ENCODE peak calls at places on chromosome 15, in ten cellular contexts. A is stomach, Y is fibroblast of lung, H is colonic mucosa, F is astrocyte of the spinal cord, X is ovary, Q is foreskin fibroblast, M is cardiac muscle cell, R is hepatocyte, P is HCT116. W is an unnamed sample.

GRCh38 chr15:57382222-57382621 is 5.9 kb downstream of the CGNL1 start:
- DNase-seq in F (no peak), X (no peak), H (peak), Q (no peak), R (peak), M (no peak), A (peak), P (no peak), Y (no peak), W (no peak)

GRCh38 chr15:67148196-67148701 is 82.8 kb downstream of the SMAD3 start:
- DNase-seq in F (peak), R (peak), H (peak), A (no peak), M (peak), X (no peak), P (no peak), Y (peak), Q (peak), W (no peak)

GRCh38 chr15:41811432-41812195 is 16.3 kb upstream of the JMJD7 start:
- DNase-seq in H (peak), Q (peak), Y (peak), F (peak), X (peak), A (peak), P (peak), M (peak), R (peak), W (peak)

GRCh38 chr15:84103345-84103744 is 132.2 kb upstream of the GOLGA6L4 start:
- DNase-seq in R (no peak), P (no peak), X (no peak), A (no peak), F (no peak), Y (no peak), H (no peak), Q (no peak), M (no peak), W (no peak)

GRCh38 chr15:39616731-39617455 is 36.0 kb downstream of the THBS1 start:
- DNase-seq in Q (no peak), H (no peak), R (no peak), X (no peak), M (no peak), P (no peak), Y (no peak), A (no peak), F (no peak), W (no peak)

GRCh38 chr15:65948352-65948751 is 79.1 kb downstream of the RAB11A start:
- DNase-seq in Y (no peak), M (no peak), P (no peak), X (no peak), F (no peak), R (no peak), A (no peak), Q (no peak), H (no peak), W (no peak)

GRCh38 chr15:67050062-67050461 is 15.3 kb upstream of the SMAD3 start:
- DNase-seq in P (no peak), Q (no peak), X (no peak), H (no peak), A (no peak), Y (peak), F (no peak), M (peak), R (no peak), W (no peak)

GRCh38 chr15:51227967-51228783 is 110.2 kb downstream of the CYP19A1 start:
- DNase-seq in R (peak), P (peak), H (no peak), F (peak), Q (peak), M (peak), X (no peak), Y (peak), A (no peak), W (peak)

GRCh38 chr15:40357723-40358491 is at the start of gene DISP2:
- DNase-seq in H (peak), R (peak), M (peak), X (peak), F (peak), P (peak), A (peak), Y (peak), Q (peak), W (peak)

GRCh38 chr15:22827125-22827524 is 11.3 kb upstream of the NIPA2 start:
- DNase-seq in H (no peak), P (no peak), R (no peak), F (no peak), X (no peak), Y (no peak), Q (no peak), M (no peak), A (no peak), W (no peak)

GRCh38 chr15:33735637-33736247 is 232.6 kb upstream of the CHRM5 start:
- DNase-seq in X (no peak), H (no peak), M (peak), F (peak), Y (peak), Q (peak), A (peak), R (peak), P (peak), W (peak)

GRCh38 chr15:67006089-67007065 is 59.0 kb upstream of the SMAD3 start:
- DNase-seq in F (no peak), P (no peak), R (no peak), X (no peak), Q (peak), A (no peak), H (no peak), Y (no peak), M (peak), W (no peak)

GRCh38 chr15:49868348-49868747 is 247.5 kb downstream of the DTWD1 start:
- DNase-seq in H (no peak), F (no peak), A (no peak), R (no peak), Q (no peak), Y (no peak), X (no peak), P (no peak), M (no peak), W (no peak)

GRCh38 chr15:40250771-40251454 is 12.1 kb downstream of the PAK6 start:
- DNase-seq in H (no peak), R (no peak), A (no peak), X (no peak), M (no peak), P (no peak), Q (no peak), Y (no peak), F (no peak), W (no peak)

GRCh38 chr15:52255008-52255407 is 40.6 kb downstream of the MYO5C start:
- DNase-seq in A (no peak), F (peak), Q (peak), X (no peak), H (no peak), P (no peak), M (peak), R (no peak), Y (peak), W (no peak)

GRCh38 chr15:86892774-86893449 is 813.2 kb downstream of the AGBL1 start:
- DNase-seq in Q (no peak), M (peak), A (no peak), Y (peak), P (no peak), R (no peak), H (no peak), F (peak), X (no peak), W (no peak)

GRCh38 chr15:98801234-98801561 is 152.9 kb downstream of the IGF1R start:
- DNase-seq in A (no peak), H (no peak), Y (no peak), P (no peak), R (no peak), M (no peak), F (no peak), Q (no peak), X (no peak), W (no peak)

GRCh38 chr15:99393641-99394040 is 142.4 kb downstream of the LRRC28 start:
- DNase-seq in H (no peak), M (no peak), A (no peak), Q (no peak), R (no peak), P (no peak), F (no peak), Y (no peak), X (no peak), W (no peak)

GRCh38 chr15:99485153-99485947 is 80.4 kb upstream of the MEF2A start:
- DNase-seq in F (no peak), Q (no peak), Y (no peak), P (no peak), R (no peak), M (no peak), A (no peak), H (no peak), X (no peak), W (no peak)

GRCh38 chr15:47652213-47652852 is 65.0 kb upstream of the SEMA6D start:
- DNase-seq in M (no peak), R (no peak), H (no peak), Q (no peak), F (no peak), Y (no peak), P (no peak), X (no peak), A (no peak), W (no peak)

GRCh38 chr15:33104276-33104675 is 90.2 kb downstream of the FMN1 start:
- DNase-seq in R (no peak), F (peak), X (no peak), P (peak), A (no peak), Y (peak), H (no peak), M (peak), Q (peak), W (no peak)

GRCh38 chr15:40843183-40843884 is 514 bp upstream of the SPINT1 start:
- DNase-seq in Q (no peak), X (no peak), M (no peak), Y (no peak), R (peak), A (no peak), P (no peak), F (no peak), H (no peak), W (no peak)

GRCh38 chr15:39248204-39248603 is 332.7 kb upstream of the THBS1 start:
- DNase-seq in F (peak), Q (peak), R (no peak), Y (peak), X (peak), P (peak), H (no peak), A (no peak), M (peak), W (no peak)

GRCh38 chr15:84864429-84864795 is 20.1 kb upstream of the SLC28A1 start:
- DNase-seq in H (no peak), M (no peak), Y (no peak), A (no peak), F (no peak), R (no peak), P (no peak), Q (no peak), X (no peak), W (no peak)

GRCh38 chr15:88656760-88657221 is 18.0 kb downstream of the ISG20 start:
- DNase-seq in R (no peak), P (no peak), M (no peak), X (no peak), A (peak), H (no peak), Q (no peak), Y (no peak), F (no peak), W (peak)

GRCh38 chr15:99059010-99059981 is 45.6 kb upstream of the SYNM start:
- DNase-seq in R (peak), A (peak), Y (peak), F (peak), M (peak), X (peak), H (peak), P (peak), Q (peak), W (peak)

GRCh38 chr15:33994005-33994615 is 25.8 kb downstream of the CHRM5 start:
- DNase-seq in H (no peak), A (no peak), X (no peak), Q (no peak), P (peak), R (peak), Y (peak), F (peak), M (peak), W (peak)

DNA sequence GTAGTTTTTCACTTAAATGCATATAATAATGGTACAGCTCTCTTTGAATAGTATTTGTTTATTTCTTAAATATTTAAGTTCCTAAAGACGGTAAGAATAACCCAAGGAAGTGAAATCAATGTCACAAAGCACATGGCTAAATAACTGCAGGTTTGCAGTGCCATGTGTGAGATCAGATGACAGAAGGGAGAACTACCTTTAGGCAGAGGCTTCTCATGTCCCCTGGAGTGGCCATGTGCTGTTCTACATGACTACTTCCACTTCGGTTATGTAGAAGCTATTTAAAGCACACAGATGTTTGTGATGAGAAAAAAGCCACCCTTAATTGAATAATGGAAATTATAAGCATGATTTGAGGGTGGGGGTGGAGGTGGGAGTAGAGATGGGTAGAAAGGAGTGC is 109.1 kb downstream of the UBE3A start:
- DNase-seq in P (no peak), R (no peak), Y (no peak), Q (no peak), H (no peak), X (no peak), M (no peak), A (no peak), F (no peak), W (no peak)
- H3K4me3 ChIP-seq in P (no peak), R (no peak), Y (no peak), Q (no peak), H (no peak), X (no peak), M (no peak), A (no peak), F (no peak), W (no peak)

GRCh38 chr15:44286814-44287555 is 1.5 kb upstream of the GOLM2 start:
- DNase-seq in F (no peak), M (peak), A (no peak), R (no peak), X (peak), Y (no peak), Q (no peak), P (no peak), H (no peak), W (no peak)
- TF ChIP-seq CTCF in F (no peak), M (no peak), A (no peak), R (no peak), X (peak), Y (no peak), Q (no peak), P (no peak), H (no peak), W (no peak)

GRCh38 chr15:101615986-101616848 is 36.0 kb downstream of the TM2D3 start:
- DNase-seq in F (peak), A (peak), H (peak), Y (peak), P (peak), Q (peak), R (peak), X (peak), M (peak), W (no peak)
- H3K4me3 ChIP-seq in F (no peak), A (peak), H (peak), Y (peak), P (peak), Q (no peak), R (no peak), X (no peak), M (no peak), W (no peak)

DNA sequence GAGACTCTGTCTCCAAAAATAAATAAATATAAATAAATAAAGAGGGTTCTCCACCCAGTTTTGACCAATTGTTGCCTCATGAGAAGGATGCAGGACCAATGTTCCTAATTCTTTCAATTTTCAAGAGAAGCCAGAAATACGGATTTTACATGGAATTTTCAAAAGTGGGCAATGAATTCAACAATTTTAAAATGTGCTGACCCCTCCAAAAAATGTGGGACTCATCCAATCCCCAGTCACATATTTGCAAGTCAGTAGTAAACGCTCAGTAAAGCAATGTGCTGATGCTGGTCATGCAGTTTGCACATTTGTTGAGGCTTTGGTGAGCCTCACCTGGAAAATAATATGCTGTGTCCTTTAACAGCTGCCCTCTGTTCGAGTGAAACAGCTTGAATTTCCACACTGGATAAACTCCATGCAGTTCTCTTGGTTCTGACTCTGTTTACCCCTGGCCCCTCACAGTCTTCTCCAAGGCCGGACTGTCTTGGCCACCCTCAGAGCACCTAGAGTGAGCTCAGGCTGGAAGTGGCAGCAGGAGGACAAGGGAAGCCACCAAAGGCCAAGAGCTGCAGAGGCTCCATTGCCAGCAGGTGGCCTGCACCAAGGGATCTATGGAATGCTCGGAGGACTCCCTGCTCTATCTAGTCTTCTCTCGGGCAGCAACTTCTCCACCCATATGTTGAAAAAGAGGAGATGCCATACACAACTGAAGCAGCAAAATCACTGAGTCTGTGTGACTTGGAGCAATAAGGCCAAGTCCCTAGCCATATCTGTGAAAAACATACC is 246.8 kb downstream of the UACA start:
- DNase-seq in P (no peak), Q (no peak), H (no peak), X (no peak), F (no peak), A (no peak), M (no peak), Y (no peak), R (no peak), W (no peak)
- TF ChIP-seq CTCF in P (no peak), Q (no peak), H (no peak), X (no peak), F (no peak), A (no peak), M (no peak), Y (no peak), R (no peak), W (no peak)

GRCh38 chr15:74133071-74133702 is 2.8 kb downstream of the ISLR2 start:
- DNase-seq in H (no peak), R (no peak), P (no peak), F (no peak), A (no peak), Q (no peak), X (no peak), Y (no peak), M (no peak), W (no peak)
- H3K4me3 ChIP-seq in H (no peak), R (no peak), P (no peak), F (no peak), A (no peak), Q (no peak), X (no peak), Y (no peak), M (no peak), W (no peak)

GRCh38 chr15:64052925-64053491 is 6.7 kb upstream of the DAPK2 start:
- DNase-seq in Q (no peak), X (no peak), F (no peak), M (no peak), H (no peak), R (no peak), P (no peak), Y (no peak), A (no peak), W (no peak)
- TF ChIP-seq CTCF in Q (no peak), X (no peak), F (no peak), M (no peak), H (no peak), R (no peak), P (no peak), Y (no peak), A (no peak), W (no peak)

GRCh38 chr15:31226011-31226410 is 100.6 kb upstream of the KLF13 start:
- DNase-seq in R (no peak), H (no peak), Q (no peak), Y (no peak), X (no peak), A (no peak), M (no peak), F (no peak), P (no peak), W (no peak)

GRCh38 chr15:31227235-31227634 is 99.4 kb upstream of the KLF13 start:
- DNase-seq in A (no peak), M (no peak), Y (no peak), X (no peak), F (no peak), H (no peak), P (no peak), Q (no peak), R (no peak), W (no peak)

GRCh38 chr15:31227954-31228542 is 98.6 kb upstream of the KLF13 start:
- DNase-seq in Y (no peak), Q (no peak), H (no peak), F (no peak), R (no peak), P (no peak), A (no peak), M (no peak), X (no peak), W (peak)

GRCh38 chr15:31230630-31231485 is 95.8 kb upstream of the KLF13 start:
- DNase-seq in Q (no peak), M (no peak), F (no peak), X (no peak), R (no peak), A (no peak), P (no peak), Y (no peak), H (no peak), W (peak)

DNA sequence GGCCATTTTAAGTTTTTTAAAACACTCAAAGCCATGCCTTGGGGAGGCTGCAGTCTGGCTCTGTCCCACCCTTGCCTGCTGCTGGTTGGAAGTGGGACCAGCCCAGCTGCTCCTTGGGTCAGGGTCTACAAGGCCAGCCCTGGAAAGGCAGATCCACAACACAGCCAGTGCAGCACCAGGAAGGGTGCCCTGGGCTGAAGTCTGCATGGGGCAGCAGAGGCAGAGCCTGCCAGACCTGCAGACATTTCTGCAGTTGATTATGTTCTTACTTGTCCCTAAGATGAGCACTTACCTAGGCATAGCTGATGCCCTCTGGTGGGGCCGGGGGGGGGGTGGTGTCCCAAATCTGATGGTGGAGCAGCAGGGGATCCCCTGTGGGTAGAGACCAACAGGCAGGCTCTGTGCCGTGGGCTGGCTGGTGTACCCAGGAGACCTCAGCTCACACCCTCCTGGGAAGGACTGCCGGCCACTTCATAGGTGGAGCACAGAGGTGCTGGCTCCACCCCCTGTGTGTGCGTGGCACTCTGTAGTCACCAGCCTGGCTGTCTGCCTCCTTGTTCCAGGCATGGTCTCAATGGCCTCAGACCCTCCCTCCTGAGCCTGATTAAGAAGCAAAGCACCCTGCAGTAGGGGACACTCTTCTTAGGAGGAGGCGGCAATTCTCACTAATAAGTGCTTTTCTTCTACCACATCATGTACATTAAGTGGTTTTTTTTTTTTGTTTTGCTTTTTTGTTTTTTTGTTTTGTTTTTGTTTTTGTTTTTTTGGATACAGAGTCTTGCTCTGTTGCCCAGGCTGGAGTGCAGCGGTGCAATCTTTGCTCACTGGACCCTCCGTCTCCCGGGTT is 97.4 kb upstream of the KLF13 start:
- DNase-seq in H (peak), M (no peak), Y (no peak), F (no peak), A (peak), X (no peak), R (peak), P (no peak), Q (no peak), W (peak)
- H3K4me3 ChIP-seq in H (peak), M (no peak), Y (no peak), F (no peak), A (peak), X (no peak), R (no peak), P (peak), Q (no peak), W (peak)

GRCh38 chr15:27757050-27757449 is 342.1 kb downstream of the OCA2 start:
- DNase-seq in Q (no peak), X (no peak), H (no peak), A (no peak), Y (peak), R (no peak), M (no peak), F (no peak), P (no peak), W (no peak)
- TF ChIP-seq CTCF in Q (no peak), X (no peak), H (no peak), A (no peak), Y (no peak), R (no peak), M (no peak), F (no peak), P (no peak), W (no peak)

DNA sequence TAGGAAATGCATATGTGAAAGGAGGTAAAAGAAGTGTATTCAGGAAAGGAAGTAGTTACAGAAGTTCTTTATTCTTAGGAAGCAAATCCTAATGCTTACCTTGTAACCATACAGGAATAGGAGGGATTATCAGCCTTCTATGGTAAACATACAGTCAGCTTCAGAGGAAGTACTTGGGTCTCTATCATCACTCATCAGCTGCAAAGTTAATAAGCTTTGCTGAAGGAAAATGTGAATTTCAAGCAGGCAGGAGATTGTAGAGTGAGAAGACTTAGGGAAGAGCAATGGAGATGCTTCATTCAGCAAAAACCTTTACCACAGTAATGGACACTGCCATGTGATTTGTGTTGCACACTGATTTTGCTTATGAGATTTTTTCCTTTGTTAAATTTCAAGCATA is 150.7 kb downstream of the ZNF609 start:
- DNase-seq in M (no peak), H (no peak), Y (no peak), P (no peak), F (no peak), Q (no peak), X (no peak), A (no peak), R (no peak), W (no peak)
- H3K4me3 ChIP-seq in M (no peak), H (no peak), Y (no peak), P (no peak), F (no peak), Q (no peak), X (no peak), A (no peak), R (no peak), W (no peak)

W was measured in GM12865.